ENCODE peak calls at places on chromosomes 2 and 18, in six cellular contexts. W is right lobe of liver, Q is uterus, H is IMR-90, I is lower leg skin, L is A549. O is an unnamed sample.

GRCh38 chr2:221635949-221636348 is 63.8 kb upstream of the EPHA4 start:
- DNase-seq in L (peak; percentile 56), W (no peak), H (no peak), I (no peak), Q (no peak), O (no peak)

GRCh38 chr18:44682871-44683221 is 2.2 kb downstream of the SETBP1 start:
- DNase-seq in W (no peak), I (no peak), Q (peak; percentile 76), H (no peak), L (no peak), O (no peak)

GRCh38 chr2:166042356-166042755 is 85.5 kb downstream of the SCN1A start:
- DNase-seq in I (no peak), H (no peak), Q (no peak), L (no peak), W (no peak), O (no peak)

GRCh38 chr18:53093650-53094049 is 753.7 kb downstream of the DCC start:
- DNase-seq in Q (no peak), W (no peak), I (no peak), H (no peak), L (no peak), O (no peak)

GRCh38 chr18:48729421-48729820 is 190.6 kb downstream of the CTIF start:
- DNase-seq in Q (no peak), H (peak; percentile 34), W (no peak), L (no peak), I (no peak), O (no peak)

GRCh38 chr2:132542953-132543569 is 126.5 kb downstream of the GPR39 start:
- DNase-seq in I (no peak), H (peak; percentile 16), L (peak; percentile 23), W (no peak), Q (no peak), O (no peak)

GRCh38 chr18:11946756-11947155 is 34.6 kb upstream of the IMPA2 start:
- DNase-seq in H (peak; percentile 67), L (no peak), I (no peak), Q (peak; percentile 44), W (peak; percentile 7), O (no peak)

GRCh38 chr2:120601566-120601965 is 134.1 kb upstream of the GLI2 start:
- DNase-seq in I (no peak), L (no peak), H (no peak), W (peak; percentile 40), Q (no peak), O (no peak)

GRCh38 chr2:66445076-66445724 is 10.3 kb downstream of the MEIS1 start:
- DNase-seq in Q (peak; percentile 43), L (no peak), H (no peak), I (no peak), W (peak; percentile 52), O (no peak)

GRCh38 chr18:5918196-5918595 is 22.9 kb upstream of the TMEM200C start:
- DNase-seq in I (no peak), Q (no peak), H (no peak), W (no peak), L (no peak), O (no peak)

GRCh38 chr18:23213200-23213599 is 77.9 kb downstream of the CABLES1 start:
- DNase-seq in Q (no peak), W (no peak), H (no peak), L (no peak), I (no peak), O (no peak)

GRCh38 chr18:3281456-3282400 is 19.8 kb downstream of the MYL12B start:
- DNase-seq in H (peak; percentile 86), Q (no peak), L (peak; percentile 78), I (no peak), W (no peak), O (no peak)

GRCh38 chr2:26816893-26817292 is 31.0 kb downstream of the CENPA start:
- DNase-seq in L (no peak), I (no peak), Q (no peak), H (no peak), W (no peak), O (peak; percentile 20)

GRCh38 chr18:76686737-76687231 is 135.6 kb upstream of the ZNF236 start:
- DNase-seq in H (peak; percentile 57), W (peak; percentile 66), L (peak; percentile 42), I (peak; percentile 91), Q (peak; percentile 94), O (peak; percentile 14)

GRCh38 chr2:238125127-238125885 is 13.2 kb upstream of the KLHL30 start:
- DNase-seq in W (peak; percentile 47), H (no peak), L (no peak), I (no peak), Q (no peak), O (no peak)

GRCh38 chr2:67576991-67577390 is 179.9 kb downstream of the ETAA1 start:
- DNase-seq in L (no peak), Q (no peak), I (no peak), W (no peak), H (no peak), O (no peak)

GRCh38 chr2:219658447-219658846 is 31.0 kb downstream of the SLC4A3 start:
- DNase-seq in Q (no peak), I (no peak), L (no peak), W (no peak), H (peak; percentile 52), O (no peak)
- TF ChIP-seq POLR2A in Q (no peak), I (no peak), L (no peak), W (no peak), H (no peak), O (no peak)

GRCh38 chr2:43220229-43220981 is 6.0 kb downstream of the ZFP36L2 start:
- DNase-seq in I (no peak), L (no peak), W (no peak), Q (no peak), H (peak; percentile 42), O (no peak)
- TF ChIP-seq POLR2A in I (no peak), L (no peak), W (peak; percentile 31), Q (no peak), H (no peak), O (no peak)

GRCh38 chr2:55618649-55619055 is 1.2 kb upstream of the PPP4R3B start:
- DNase-seq in Q (peak; percentile 38), L (peak; percentile 69), H (peak; percentile 43), W (peak; percentile 66), I (peak; percentile 87), O (no peak)
- TF ChIP-seq POLR2A in Q (no peak), L (peak; percentile 25), H (no peak), W (no peak), I (no peak), O (no peak)

GRCh38 chr2:227592694-227593387 is 5.9 kb upstream of the SCYGR2 start:
- DNase-seq in I (no peak), W (no peak), L (no peak), Q (no peak), H (no peak), O (no peak)

GRCh38 chr2:227597993-227598392 is 700 bp upstream of the SCYGR2 start:
- DNase-seq in W (no peak), L (no peak), Q (no peak), H (no peak), I (no peak), O (no peak)

GRCh38 chr2:227595797-227596196 is 2.9 kb upstream of the SCYGR2 start:
- DNase-seq in L (no peak), I (no peak), W (no peak), H (no peak), Q (no peak), O (no peak)
- TF ChIP-seq POLR2A in L (no peak), I (no peak), W (no peak), H (no peak), Q (no peak), O (no peak)

GRCh38 chr2:63850204-63850571 is 8.5 kb downstream of the UGP2 start:
- DNase-seq in L (no peak), I (no peak), W (no peak), H (no peak), Q (no peak), O (no peak)

GRCh38 chr2:63850650-63851049 is 9.0 kb downstream of the UGP2 start:
- DNase-seq in L (no peak), I (no peak), Q (no peak), W (no peak), H (no peak), O (no peak)

GRCh38 chr2:63846487-63846886 is 4.8 kb downstream of the UGP2 start:
- DNase-seq in W (no peak), L (no peak), Q (no peak), I (no peak), H (no peak), O (no peak)

GRCh38 chr2:63851912-63852311 is 10.2 kb downstream of the UGP2 start:
- DNase-seq in I (no peak), L (no peak), H (no peak), Q (no peak), W (no peak), O (no peak)

DNA sequence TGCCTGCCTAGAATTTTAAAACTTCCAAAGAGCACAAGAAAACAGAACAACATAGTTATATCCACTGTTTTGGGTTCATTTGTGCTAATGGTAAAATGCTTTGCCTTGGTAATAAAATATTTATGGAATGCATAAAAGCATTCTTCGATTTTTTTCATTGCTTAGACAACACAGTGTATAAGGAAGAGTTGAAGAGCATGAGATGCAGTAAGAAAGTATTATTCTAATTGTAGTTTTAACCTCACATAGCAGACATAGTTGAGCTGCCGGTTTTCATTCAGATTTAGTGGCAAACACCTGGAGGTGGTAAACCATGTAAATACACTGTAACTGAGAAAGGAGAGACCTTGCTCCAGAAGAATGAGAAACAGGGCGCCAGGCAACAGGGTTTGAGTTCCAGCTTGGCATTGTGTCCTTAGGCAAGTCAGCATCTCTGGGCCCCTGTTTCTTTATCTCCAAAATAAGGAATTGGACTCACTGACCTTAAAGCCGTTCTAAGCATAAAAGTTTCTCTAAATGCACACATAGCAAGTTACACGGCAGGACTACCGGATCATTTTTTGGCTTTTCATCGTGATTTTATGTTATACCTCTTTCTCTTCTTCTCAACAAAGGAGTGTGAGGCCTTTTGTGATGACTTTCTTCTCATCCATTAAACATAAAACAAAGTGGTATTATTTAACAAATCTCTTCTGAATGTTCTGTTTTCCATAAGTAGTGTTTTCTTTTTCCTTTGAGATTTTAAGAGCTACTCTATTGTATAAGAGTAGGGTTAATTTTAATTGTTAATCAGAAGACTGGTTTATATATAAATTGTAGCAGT is 7.9 kb downstream of the UGP2 start:
- DNase-seq in L (no peak), Q (no peak), W (no peak), H (no peak), I (no peak), O (no peak)
- TF ChIP-seq POLR2A in L (no peak), Q (no peak), W (no peak), H (no peak), I (no peak), O (no peak)

O was measured in H54.